ENCODE peak calls at places on chromosomes 16 and 17, in ten cellular contexts. U, M, O, G, T, A, S, C, B and R are unnamed samples. For H3K36me3, the result is how much of the 10 kb centered on the place peaks cover.

GRCh38 chr16:21654881-21655280 is 2.5 kb upstream of the IGSF6 start:
- DNase-seq in T (no peak), C (no peak), O (no peak), B (no peak), G (peak), A (no peak), M (no peak), U (no peak), S (no peak), R (peak)

GRCh38 chr17:32259596-32259995 is 6.0 kb upstream of the RHBDL3 start:
- DNase-seq in A (no peak), M (no peak), T (peak), O (no peak), S (no peak), G (peak), U (no peak), B (no peak), C (no peak), R (peak)

GRCh38 chr17:59607817-59608403 is 11.8 kb upstream of the CLTC start:
- DNase-seq in B (no peak), C (no peak), S (no peak), M (peak), O (no peak), G (peak), U (peak), T (peak), A (no peak), R (no peak)

GRCh38 chr16:28181557-28181914 is 30.2 kb downstream of the XPO6 start:
- DNase-seq in G (peak), O (no peak), T (no peak), U (no peak), M (peak), S (peak), B (no peak), C (no peak), A (peak), R (peak)

GRCh38 chr16:56349086-56349415 is 76.3 kb downstream of the AMFR start:
- DNase-seq in O (no peak), M (no peak), S (no peak), T (peak), B (no peak), A (no peak), C (no peak), U (no peak), G (no peak), R (no peak)

GRCh38 chr16:70331588-70332358 is 14.9 kb upstream of the DDX19A start:
- DNase-seq in M (peak), A (no peak), O (no peak), G (peak), S (no peak), B (no peak), T (no peak), C (no peak), U (peak), R (no peak)

GRCh38 chr17:30716461-30717289 is 107.8 kb downstream of the CRLF3 start:
- DNase-seq in A (peak), C (no peak), G (peak), T (peak), S (no peak), U (peak), M (no peak), B (peak), O (no peak), R (no peak)

GRCh38 chr17:32943647-32944191 is 15.8 kb downstream of the TMEM98 start:
- DNase-seq in T (no peak), U (no peak), B (no peak), G (peak), C (no peak), S (no peak), O (no peak), A (no peak), M (no peak), R (peak)

GRCh38 chr17:58692239-58693055 is at the start of gene RAD51C:
- DNase-seq in C (peak), M (peak), B (peak), A (peak), S (peak), T (peak), O (peak), G (peak), U (peak), R (peak)

GRCh38 chr17:65627892-65628622 is 66.6 kb upstream of the AXIN2 start:
- DNase-seq in C (no peak), U (no peak), S (no peak), G (no peak), B (no peak), M (no peak), O (peak), T (peak), A (peak), R (peak)

GRCh38 chr17:12979826-12980500 is 37.9 kb downstream of the ELAC2 start:
- DNase-seq in U (no peak), S (no peak), A (no peak), O (no peak), G (no peak), B (no peak), C (no peak), M (no peak), T (no peak), R (no peak)

GRCh38 chr17:43572368-43572980 is 26.3 kb upstream of the ETV4 start:
- DNase-seq in G (no peak), B (no peak), A (no peak), U (no peak), C (no peak), T (no peak), M (no peak), S (no peak), O (no peak), R (no peak)

GRCh38 chr16:4052801-4053662 is 63.2 kb downstream of the ADCY9 start:
- DNase-seq in M (peak), A (peak), O (peak), B (peak), S (peak), U (no peak), G (peak), T (peak), C (no peak), R (peak)

GRCh38 chr16:89369266-89369895 is 121.0 kb downstream of the ANKRD11 start:
- DNase-seq in C (no peak), U (no peak), T (peak), S (no peak), G (no peak), M (no peak), O (no peak), A (no peak), B (peak), R (no peak)

GRCh38 chr16:1678500-1679098 is 520 bp downstream of the JPT2 start:
- DNase-seq in S (peak), M (peak), C (no peak), G (peak), B (no peak), O (peak), U (peak), T (no peak), A (peak), R (peak)

GRCh38 chr17:34451313-34451712 is 88.3 kb upstream of the CCL1 start:
- DNase-seq in G (no peak), S (no peak), A (no peak), C (no peak), B (no peak), U (no peak), T (no peak), M (no peak), O (no peak), R (no peak)

GRCh38 chr16:24070851-24071250 is 185.3 kb upstream of the CACNG3 start:
- DNase-seq in A (no peak), O (no peak), S (peak), U (peak), T (no peak), M (peak), G (peak), B (no peak), C (no peak), R (no peak)

GRCh38 chr16:25413962-25414361 is 156.3 kb upstream of the ZKSCAN2 start:
- DNase-seq in B (no peak), O (no peak), G (no peak), M (peak), C (no peak), T (no peak), S (no peak), U (no peak), A (no peak), R (peak)

GRCh38 chr17:64118452-64118979 is 11.4 kb downstream of the ERN1 start:
- DNase-seq in C (peak), O (peak), B (peak), A (peak), T (peak), M (peak), S (peak), U (no peak), G (peak), R (peak)

GRCh38 chr17:79925242-79925957 is 86.2 kb upstream of the CBX4 start:
- DNase-seq in C (no peak), T (peak), A (peak), S (peak), O (peak), U (no peak), G (peak), B (peak), M (no peak), R (no peak)

GRCh38 chr17:14211778-14212177 is 24.9 kb downstream of the CDRT15 start:
- DNase-seq in A (peak), T (peak), M (no peak), C (no peak), S (no peak), U (no peak), G (peak), O (no peak), B (peak), R (no peak)

GRCh38 chr16:52383071-52383470 is 163.9 kb downstream of the TOX3 start:
- DNase-seq in B (no peak), O (no peak), S (no peak), M (no peak), C (no peak), A (no peak), G (no peak), U (no peak), T (no peak), R (no peak)

GRCh38 chr17:31357831-31358400 is 33.6 kb upstream of the RAB11FIP4 start:
- DNase-seq in G (no peak), A (no peak), B (no peak), U (no peak), T (no peak), S (no peak), C (no peak), O (no peak), M (no peak), R (no peak)

GRCh38 chr17:50184611-50185398 is 16.6 kb downstream of the COL1A1 start:
- DNase-seq in T (peak), C (peak), S (no peak), B (peak), A (peak), M (no peak), G (no peak), O (peak), U (no peak), R (peak)

GRCh38 chr17:38883592-38884526 is 14.0 kb downstream of the LASP1 start:
- DNase-seq in U (no peak), A (no peak), T (peak), G (peak), S (peak), C (no peak), B (no peak), O (no peak), M (no peak), R (no peak)
- TF ChIP-seq CTCF in U (peak), A (no peak), T (peak), G (peak), S (no peak), C (no peak), B (no peak), O (no peak), M (no peak), R (peak)

GRCh38 chr17:72463287-72464102 is 342.7 kb downstream of the SOX9 start:
- DNase-seq in G (no peak), S (no peak), T (no peak), M (no peak), O (no peak), C (no peak), B (no peak), U (no peak), A (no peak), R (no peak)

GRCh38 chr17:72466606-72467005 is 345.8 kb downstream of the SOX9 start:
- DNase-seq in T (no peak), U (no peak), A (no peak), M (no peak), C (no peak), O (no peak), B (no peak), G (no peak), S (no peak), R (no peak)

GRCh38 chr17:72467841-72468653 is 347.2 kb downstream of the SOX9 start:
- DNase-seq in T (no peak), U (no peak), G (peak), C (no peak), B (no peak), S (no peak), A (no peak), M (no peak), O (peak), R (peak)

GRCh38 chr17:72465191-72466024 is 344.6 kb downstream of the SOX9 start:
- DNase-seq in A (no peak), T (peak), B (no peak), C (no peak), S (no peak), U (no peak), O (peak), M (peak), G (peak), R (peak)

GRCh38 chr17:72466199-72466598 is 345.4 kb downstream of the SOX9 start:
- DNase-seq in S (no peak), U (no peak), O (peak), C (no peak), T (no peak), A (no peak), M (no peak), B (no peak), G (no peak), R (peak)
- H3K4me3 ChIP-seq in S (no peak), U (no peak), O (no peak), C (no peak), T (no peak), A (no peak), M (no peak), B (no peak), G (no peak), R (no peak)

GRCh38 chr17:2363318-2363717 is 26.0 kb downstream of the SGSM2 start:
- DNase-seq in U (no peak), C (no peak), A (no peak), G (no peak), T (peak), M (no peak), B (no peak), S (no peak), O (no peak), R (no peak)

GRCh38 chr17:2364132-2365116 is 27.1 kb downstream of the SGSM2 start:
- DNase-seq in B (peak), G (no peak), O (no peak), C (no peak), S (peak), U (no peak), T (peak), M (no peak), A (peak), R (no peak)

GRCh38 chr17:2366747-2367494 is 29.6 kb downstream of the SGSM2 start:
- DNase-seq in U (no peak), S (no peak), B (no peak), A (no peak), C (no peak), M (no peak), T (peak), G (peak), O (no peak), R (no peak)

GRCh38 chr17:2362881-2363280 is 25.6 kb downstream of the SGSM2 start:
- DNase-seq in U (no peak), O (no peak), C (no peak), A (no peak), B (no peak), M (no peak), G (no peak), T (peak), S (no peak), R (no peak)

DNA sequence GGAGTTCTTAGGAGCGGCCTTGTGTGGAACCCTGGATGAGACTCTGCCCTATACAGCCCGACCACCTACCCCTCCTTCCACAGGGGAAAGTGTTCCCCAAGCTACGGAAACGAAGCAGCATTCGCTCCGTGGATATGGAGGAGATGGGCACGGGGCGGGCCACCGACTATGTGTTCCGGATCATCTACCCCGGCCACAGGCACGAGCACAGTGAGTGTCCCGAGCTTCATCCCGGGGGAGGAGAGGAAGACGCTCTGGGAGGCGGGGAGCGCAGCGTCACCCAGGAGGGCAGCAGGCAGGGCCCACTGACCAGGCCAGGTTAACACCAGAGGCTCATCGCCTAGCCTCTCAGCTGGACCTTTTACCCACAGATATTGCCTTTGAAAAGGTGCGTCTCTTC is 27.8 kb downstream of the SGSM2 start:
- DNase-seq in M (no peak), O (no peak), A (no peak), C (no peak), G (no peak), T (peak), S (no peak), U (no peak), B (no peak), R (no peak)
- H3K36me3 ChIP-seq in M (under half), O (under half), A (under half), C (under half), G (under half), T (under half), S (under half), U (under half), B (under half), R (under half)

DNA sequence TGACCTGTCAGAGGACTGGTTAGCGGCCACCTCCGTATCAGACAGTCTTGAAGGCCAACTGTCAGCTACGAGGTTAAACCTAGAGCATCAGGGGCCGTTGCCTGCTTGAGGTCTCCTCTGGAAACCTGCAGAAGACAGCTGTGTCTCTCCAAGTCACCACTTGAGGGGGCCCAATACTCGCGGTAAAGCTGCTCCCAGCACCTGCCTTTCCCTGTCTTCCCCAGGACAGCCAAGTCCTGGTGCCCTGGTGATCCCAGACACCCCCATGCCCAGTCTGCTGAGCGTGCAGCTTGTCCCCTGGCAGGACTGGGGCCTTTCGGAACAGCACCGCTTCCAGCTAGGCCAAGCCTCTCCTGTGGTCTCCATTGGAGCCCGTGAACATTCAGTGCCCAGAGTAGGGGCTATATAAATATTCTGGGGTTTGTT is 80.1 kb downstream of the DNAH17 start:
- DNase-seq in G (peak), U (peak), A (peak), M (peak), O (peak), T (peak), S (peak), C (peak), B (peak), R (peak)
- TF ChIP-seq CTCF in G (peak), U (peak), A (peak), M (peak), O (peak), T (peak), S (peak), C (peak), B (peak), R (peak)

GRCh38 chr16:66131895-66132294 is 234.6 kb upstream of the CDH5 start:
- DNase-seq in A (no peak), U (no peak), O (no peak), S (no peak), C (no peak), M (no peak), G (no peak), B (no peak), T (peak), R (peak)
- H3K4me3 ChIP-seq in A (no peak), U (no peak), O (no peak), S (no peak), C (no peak), M (no peak), G (no peak), B (peak), T (no peak), R (no peak)